ENCODE peak calls at places on chromosome 21, in four cellular contexts. Q is uterus, Y is left ventricle myocardium inferior, W is omental fat pad. C is an unnamed sample.

GRCh38 chr21:28392436-28392835 is 600.2 kb downstream of the LTN1 start:
- DNase-seq in Q (no peak), W (no peak), Y (no peak), C (no peak)

GRCh38 chr21:29029524-29029923 is 5.1 kb downstream of the USP16 start:
- DNase-seq in Y (no peak), W (no peak), Q (no peak), C (no peak)

GRCh38 chr21:37435120-37435519 is 68.5 kb downstream of the DYRK1A start:
- DNase-seq in W (no peak), Y (peak), Q (peak), C (no peak)

GRCh38 chr21:37531402-37532042 is 164.9 kb downstream of the DYRK1A start:
- DNase-seq in Y (peak), Q (no peak), W (no peak), C (no peak)

GRCh38 chr21:36753556-36753955 is 54.6 kb downstream of the SIM2 start:
- DNase-seq in Y (no peak), W (no peak), Q (no peak), C (no peak)

GRCh38 chr21:16587671-16588379 is 858.0 kb downstream of the USP25 start:
- DNase-seq in Y (no peak), Q (peak), W (no peak), C (no peak)

GRCh38 chr21:33988237-33988835 is 72.7 kb upstream of the ATP5PO start:
- DNase-seq in W (no peak), Y (no peak), Q (no peak), C (no peak)

GRCh38 chr21:45551316-45551715 is 9.1 kb upstream of the SLC19A1 start:
- DNase-seq in Y (peak), Q (no peak), W (no peak), C (no peak)

GRCh38 chr21:26490771-26491170 is 82.3 kb downstream of the CYYR1 start:
- DNase-seq in Y (no peak), Q (no peak), W (no peak), C (no peak)

GRCh38 chr21:45768741-45769049 is 125.2 kb downstream of the PCBP3 start:
- DNase-seq in Y (no peak), W (no peak), Q (no peak), C (no peak)

GRCh38 chr21:34024382-34024693 is 49.0 kb upstream of the MRPS6 start:
- DNase-seq in Y (no peak), Q (no peak), W (no peak), C (no peak)

GRCh38 chr21:18832950-18833349 is 429.4 kb upstream of the TMPRSS15 start:
- DNase-seq in W (no peak), Y (no peak), Q (no peak), C (no peak)

GRCh38 chr21:33080776-33081175 is 10.8 kb downstream of the OLIG1 start:
- DNase-seq in W (no peak), Y (no peak), Q (no peak), C (no peak)

GRCh38 chr21:26457817-26458216 is 115.3 kb downstream of the CYYR1 start:
- DNase-seq in Q (no peak), Y (no peak), W (no peak), C (no peak)

GRCh38 chr21:34128674-34129038 is 55.3 kb downstream of the MRPS6 start:
- DNase-seq in Q (peak), W (no peak), Y (no peak), C (no peak)

GRCh38 chr21:45562401-45562800 is 20.2 kb upstream of the SLC19A1 start:
- DNase-seq in Y (no peak), Q (no peak), W (no peak), C (no peak)

GRCh38 chr21:15441060-15441493 is 288.7 kb upstream of the USP25 start:
- DNase-seq in W (no peak), Q (no peak), Y (no peak), C (no peak)

GRCh38 chr21:29238052-29238966 is 60.4 kb upstream of the BACH1 start:
- DNase-seq in Y (no peak), Q (no peak), W (no peak), C (no peak)

GRCh38 chr21:27380303-27380702 is 413.4 kb upstream of the ADAMTS5 start:
- DNase-seq in W (no peak), Y (no peak), Q (no peak), C (no peak)

GRCh38 chr21:15363921-15364320 is 299.1 kb upstream of the NRIP1 start:
- DNase-seq in Q (no peak), W (no peak), Y (no peak), C (no peak)

GRCh38 chr21:28337319-28337718 is 655.4 kb downstream of the LTN1 start:
- DNase-seq in Y (no peak), Q (no peak), W (no peak), C (no peak)

GRCh38 chr21:36707763-36708511 is 9.0 kb downstream of the SIM2 start:
- DNase-seq in Q (no peak), W (no peak), Y (no peak), C (no peak)

GRCh38 chr21:33762798-33763572 is 120.7 kb downstream of the ITSN1 start:
- DNase-seq in Y (no peak), W (no peak), Q (no peak), C (no peak)

GRCh38 chr21:34006603-34007168 is 66.7 kb upstream of the MRPS6 start:
- DNase-seq in Y (no peak), W (no peak), Q (no peak), C (no peak)

GRCh38 chr21:34061983-34062382 is 11.4 kb upstream of the MRPS6 start:
- DNase-seq in Q (no peak), W (no peak), Y (no peak), C (no peak)

GRCh38 chr21:27067226-27067625 is 100.3 kb upstream of the ADAMTS5 start:
- DNase-seq in W (no peak), Q (no peak), Y (no peak), C (no peak)

GRCh38 chr21:28704746-28705145 is 287.9 kb downstream of the LTN1 start:
- DNase-seq in Q (peak), W (no peak), Y (peak), C (no peak)

GRCh38 chr21:46355161-46356004 is 31.4 kb downstream of the PCNT start:
- DNase-seq in Y (no peak), W (no peak), Q (no peak), C (no peak)

GRCh38 chr21:34336245-34336644 is 27.6 kb upstream of the KCNE2 start:
- DNase-seq in Q (no peak), Y (peak), W (no peak), C (no peak)

GRCh38 chr21:20999567-21000169 is 1.5 kb downstream of the NCAM2 start:
- DNase-seq in Q (no peak), Y (no peak), W (no peak), C (no peak)

GRCh38 chr21:43193088-43193650 is 24.4 kb downstream of the CRYAA start:
- DNase-seq in W (no peak), Y (no peak), Q (no peak), C (no peak)

GRCh38 chr21:44490816-44491215 is 35.5 kb downstream of the LRRC3 start:
- DNase-seq in Q (no peak), W (no peak), Y (no peak), C (no peak)

GRCh38 chr21:44492572-44493385 is 37.5 kb downstream of the LRRC3 start:
- DNase-seq in Y (no peak), Q (no peak), W (no peak), C (no peak)

GRCh38 chr21:44490405-44490804 is 35.1 kb downstream of the LRRC3 start:
- DNase-seq in Y (no peak), W (no peak), Q (no peak), C (no peak)

GRCh38 chr21:44487831-44488230 is 32.5 kb downstream of the LRRC3 start:
- DNase-seq in Y (no peak), W (no peak), Q (no peak), C (no peak)

DNA sequence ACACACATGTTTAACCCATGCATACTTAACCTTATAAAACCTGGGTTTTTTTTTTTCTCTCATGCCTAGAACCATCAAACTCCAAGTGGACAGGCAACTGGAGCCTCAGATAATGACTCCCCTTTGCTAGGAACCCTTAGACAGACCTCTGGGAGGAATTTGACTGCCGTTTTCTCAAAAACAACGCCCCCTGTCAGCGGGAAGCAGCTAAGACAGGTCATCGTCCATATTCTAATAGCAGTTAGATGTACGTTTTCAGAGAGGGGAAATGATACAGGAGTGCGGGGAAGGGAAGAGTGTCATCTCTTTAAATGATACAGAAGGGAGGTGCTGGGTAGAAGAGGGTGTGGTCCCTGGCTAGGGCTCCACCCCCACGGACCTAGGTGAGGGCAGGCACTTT is 34.7 kb downstream of the LRRC3 start:
- DNase-seq in Q (no peak), Y (no peak), W (no peak), C (no peak)
- TF ChIP-seq CTCF in Q (no peak), Y (no peak), W (no peak), C (no peak)

GRCh38 chr21:35441868-35442582 is 392.9 kb upstream of the RUNX1 start:
- DNase-seq in Y (no peak), W (no peak), Q (no peak), C (no peak)
- TF ChIP-seq CTCF in Y (no peak), W (no peak), Q (no peak), C (no peak)

DNA sequence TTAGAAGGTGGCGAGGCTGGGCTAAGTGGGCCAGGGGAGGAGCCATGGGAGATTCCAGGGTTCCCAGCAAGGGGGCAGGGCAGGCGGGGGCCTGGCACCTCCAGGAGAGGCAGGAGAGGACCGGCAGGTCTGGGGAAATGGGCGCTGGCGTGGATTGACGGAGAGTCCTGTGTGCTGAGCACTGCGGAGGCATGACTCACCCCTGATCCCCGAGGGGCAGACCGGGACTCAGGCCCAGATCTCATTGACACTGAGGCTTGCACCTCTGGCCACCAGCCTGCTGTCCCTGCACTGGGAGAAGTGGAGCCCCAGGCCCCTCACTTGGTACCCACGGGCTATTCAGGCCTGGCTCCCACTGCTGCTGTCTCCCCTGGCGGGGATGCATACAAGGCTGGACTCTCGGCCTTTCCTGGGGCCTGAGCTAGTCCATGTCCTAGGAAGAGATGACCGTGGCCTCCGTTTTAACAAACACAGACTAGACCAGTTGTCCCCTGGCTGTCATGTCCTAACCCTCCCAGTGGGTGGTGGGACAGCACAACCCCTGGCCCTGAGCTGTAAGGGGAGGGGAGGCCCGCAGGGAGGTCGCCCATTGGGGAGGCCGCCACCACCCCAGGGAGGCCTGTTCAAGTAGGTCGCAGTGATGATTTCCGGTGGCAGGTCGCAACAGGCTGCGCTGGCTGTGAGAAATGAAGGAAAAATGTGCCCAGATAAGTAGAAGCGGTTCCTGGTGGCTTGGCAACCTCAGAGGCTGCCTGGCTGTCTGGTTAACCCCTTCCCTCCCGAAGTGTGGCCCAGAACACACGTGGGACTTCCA is 39.7 kb downstream of the RIPK4 start:
- DNase-seq in Y (peak), Q (peak), W (no peak), C (no peak)
- TF ChIP-seq CTCF in Y (no peak), Q (no peak), W (no peak), C (no peak)

DNA sequence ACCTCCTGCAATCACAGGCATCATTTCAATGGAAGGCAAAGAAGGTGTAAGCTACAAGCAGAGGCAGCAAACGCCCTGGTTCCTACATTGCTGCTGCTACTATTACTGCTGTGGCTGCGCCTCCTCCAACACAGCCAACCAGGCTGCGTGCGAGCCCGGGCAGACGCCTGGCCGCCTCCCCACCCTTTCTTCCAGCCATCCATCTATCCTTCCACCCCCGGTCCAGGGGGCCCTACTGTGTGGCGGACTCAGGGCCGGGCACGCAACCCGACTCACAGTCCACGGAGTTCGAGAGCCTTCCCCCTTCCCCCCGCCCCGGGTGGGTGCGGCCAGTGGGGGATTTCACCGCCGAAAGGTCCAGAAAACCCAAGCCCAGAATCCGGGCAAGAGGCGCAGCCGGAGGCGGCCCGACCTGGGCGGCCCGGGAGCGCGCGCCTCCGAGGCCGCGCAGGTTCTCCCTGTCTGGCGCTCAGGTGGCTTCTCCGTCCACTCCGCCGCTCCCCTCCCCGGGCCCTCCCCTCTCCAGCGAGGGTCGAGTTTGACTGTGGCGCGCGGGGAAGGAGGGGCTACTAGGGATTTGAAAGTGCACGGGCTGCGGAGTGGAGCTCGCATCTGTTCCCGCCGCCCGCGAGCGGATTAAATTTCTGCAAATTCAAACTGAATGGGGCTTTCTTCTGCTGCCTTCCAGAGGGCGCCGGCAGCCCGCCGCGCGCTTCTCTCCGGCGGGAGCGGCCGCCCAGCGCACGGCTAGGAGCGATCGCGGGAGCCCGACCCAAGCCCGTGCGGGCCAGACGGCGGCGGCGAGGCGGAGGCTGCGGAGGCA is at the start of gene HUNK:
- DNase-seq in Y (no peak), Q (peak), W (no peak), C (peak)
- TF ChIP-seq CTCF in Y (no peak), Q (no peak), W (no peak), C (no peak)

GRCh38 chr21:39022901-39023693 is 160.2 kb downstream of the PSMG1 start:
- DNase-seq in W (no peak), Q (peak), Y (peak), C (no peak)
- TF ChIP-seq CTCF in W (no peak), Q (no peak), Y (peak), C (no peak)

DNA sequence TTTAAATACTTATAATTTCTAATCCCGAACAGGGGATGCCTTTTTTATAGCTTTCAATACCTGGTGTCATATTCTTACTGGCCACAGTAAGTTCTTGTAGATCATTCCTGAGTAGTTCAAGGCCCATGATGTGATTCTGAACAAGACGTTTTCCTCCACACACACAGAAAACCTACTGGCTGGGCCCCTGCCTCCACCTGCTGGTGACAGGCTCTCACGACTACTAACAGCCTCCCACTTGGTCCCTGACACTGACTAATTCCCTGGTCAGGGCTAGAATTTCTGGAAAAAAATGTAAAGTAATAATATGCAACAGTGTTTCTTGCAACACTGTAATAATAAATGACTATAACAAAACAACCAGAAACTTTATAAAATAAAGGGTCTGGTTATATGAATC is 50.4 kb upstream of the RIPK4 start:
- DNase-seq in Y (no peak), Q (peak), W (no peak), C (no peak)
- TF ChIP-seq CTCF in Y (peak), Q (no peak), W (no peak), C (no peak)

GRCh38 chr21:25283720-25284119 is 323.6 kb downstream of the MRPL39 start:
- DNase-seq in Q (no peak), W (no peak), Y (no peak), C (no peak)
- TF ChIP-seq CTCF in Q (no peak), W (no peak), Y (no peak), C (no peak)

GRCh38 chr21:14120091-14120734 is 90.5 kb downstream of the LIPI start:
- DNase-seq in Q (no peak), W (no peak), Y (no peak), C (no peak)
- TF ChIP-seq CTCF in Q (peak), W (no peak), Y (peak), C (no peak)

C was measured in activated B cell treated with CpG ODN at 0.5 μM for 24 hours.